ENCODE peak calls at places on chromosomes 4 and X, in four cellular contexts. P is activated CD8-positive, alpha-beta memory T cell treated with anti-CD3 and anti-CD28 coated beads for 48 hours; T is smooth muscle cell of the brain vasculature; I is CD8-positive, alpha-beta memory T cell. Q is an unnamed sample.

GRCh38 chr4:153438916-153439756 is 27.0 kb upstream of the TMEM131L start:
- DNase-seq in I (peak; percentile 19), P (no peak), T (no peak), Q (no peak)

GRCh38 chrX:138917781-138918180 is 206.3 kb upstream of the FGF13 start:
- DNase-seq in T (no peak), P (no peak), I (no peak), Q (no peak)

GRCh38 chr4:186019264-186019663 is 49.7 kb upstream of the TLR3 start:
- DNase-seq in T (no peak), P (no peak), I (no peak), Q (no peak)

GRCh38 chrX:45145492-45146215 is 55.0 kb downstream of the DIPK2B start:
- DNase-seq in P (no peak), T (no peak), I (no peak), Q (no peak)

GRCh38 chrX:38165023-38165422 is 55.6 kb downstream of the SRPX start:
- DNase-seq in T (no peak), I (no peak), P (no peak), Q (no peak)

GRCh38 chrX:40158036-40158706 is 60.4 kb upstream of the BCOR start:
- DNase-seq in I (no peak), T (no peak), P (no peak), Q (peak; percentile 97)

GRCh38 chrX:114065612-114066178 is 518.2 kb upstream of the HTR2C start:
- DNase-seq in T (no peak), I (no peak), P (no peak), Q (no peak)

GRCh38 chr4:69239092-69239491 is 24.5 kb upstream of the UGT2B11 start:
- DNase-seq in T (no peak), I (no peak), P (no peak), Q (no peak)

GRCh38 chrX:117274943-117275342 is 812.2 kb upstream of the CT83 start:
- DNase-seq in P (no peak), I (no peak), T (no peak), Q (no peak)